ENCODE peak calls at places on chromosomes 2 and 18, in six cellular contexts. T, S, C, L, Q and M are unnamed samples.

GRCh38 chr18:55878224-55878623 is 290.2 kb upstream of the TCF4 start:
- DNase-seq in T (no peak), S (no peak), C (peak; percentile 17), L (no peak), Q (no peak), M (no peak)

GRCh38 chr18:36501100-36501499 is 203.6 kb downstream of the FHOD3 start:
- DNase-seq in T (no peak), S (no peak), C (no peak), L (no peak), Q (no peak), M (no peak)

GRCh38 chr18:28735731-28736130 is 558.8 kb upstream of the CDH2 start:
- DNase-seq in T (no peak), S (no peak), C (peak; percentile 88), L (no peak), Q (no peak), M (no peak)

GRCh38 chr18:72700961-72701710 is 157.0 kb upstream of the CBLN2 start:
- DNase-seq in T (peak; percentile 43), S (no peak), C (peak; percentile 38), L (no peak), Q (peak; percentile 17), M (no peak)

GRCh38 chr2:144358979-144359541 is 160.9 kb downstream of the ZEB2 start:
- DNase-seq in T (no peak), S (no peak), C (peak; percentile 64), L (peak; percentile 57), Q (no peak), M (no peak)

GRCh38 chr2:159010963-159011362 is 42.5 kb downstream of the TANC1 start:
- DNase-seq in T (no peak), S (no peak), C (no peak), L (no peak), Q (no peak), M (no peak)

GRCh38 chr2:208627110-208627884 is 220.7 kb downstream of the PTH2R start:
- DNase-seq in T (no peak), S (no peak), C (no peak), L (no peak), Q (no peak), M (no peak)

GRCh38 chr2:216574046-216574445 is 59.2 kb upstream of the IGFBP2 start:
- DNase-seq in T (no peak), S (no peak), C (peak; percentile 54), L (no peak), Q (no peak), M (no peak)

GRCh38 chr2:20595439-20596192 is 55.3 kb downstream of the HS1BP3 start:
- DNase-seq in T (no peak), S (no peak), C (peak; percentile 92), L (peak; percentile 36), Q (peak; percentile 35), M (no peak)

GRCh38 chr2:240799183-240799740 is 20.8 kb downstream of the KIF1A start:
- DNase-seq in T (no peak), S (no peak), C (no peak), L (no peak), Q (no peak), M (no peak)

GRCh38 chr18:12890964-12891363 is 6.9 kb upstream of the PTPN2 start:
- DNase-seq in T (no peak), S (no peak), C (no peak), L (no peak), Q (no peak), M (no peak)

GRCh38 chr2:215358312-215358845 is 46.5 kb downstream of the ATIC start:
- DNase-seq in T (no peak), S (no peak), C (peak; percentile 54), L (no peak), Q (no peak), M (no peak)

GRCh38 chr2:179850188-179850587 is 11.2 kb downstream of the ZNF385B start:
- DNase-seq in T (no peak), S (no peak), C (peak; percentile 50), L (no peak), Q (no peak), M (no peak)

GRCh38 chr2:53715568-53715967 is 52.0 kb upstream of the CHAC2 start:
- DNase-seq in T (no peak), S (no peak), C (peak; percentile 13), L (no peak), Q (no peak), M (no peak)

GRCh38 chr2:187078297-187078696 is 229.3 kb upstream of the ZSWIM2 start:
- DNase-seq in T (no peak), S (no peak), C (peak; percentile 41), L (no peak), Q (no peak), M (no peak)

GRCh38 chr18:72261562-72261961 is 282.6 kb downstream of the CBLN2 start:
- DNase-seq in T (no peak), S (no peak), C (no peak), L (no peak), Q (no peak), M (no peak)

GRCh38 chr18:13483316-13484270 is 242.8 kb downstream of the FAM210A start:
- DNase-seq in T (no peak), S (no peak), C (no peak), L (no peak), Q (no peak), M (no peak)

GRCh38 chr18:10715791-10716190 is 190.0 kb downstream of the NAPG start:
- DNase-seq in T (no peak), S (no peak), C (peak; percentile 42), L (no peak), Q (no peak), M (no peak)

GRCh38 chr18:32280188-32280783 is 90.4 kb downstream of the MEP1B start:
- DNase-seq in T (no peak), S (no peak), C (no peak), L (no peak), Q (no peak), M (no peak)

GRCh38 chr2:65309699-65310098 is 82.1 kb downstream of the ACTR2 start:
- DNase-seq in T (no peak), S (no peak), C (no peak), L (no peak), Q (no peak), M (no peak)